ENCODE peak calls at places on chromosomes 1 and 21, in five cellular contexts. M, P, B, C and J are unnamed samples.

GRCh38 chr1:185463011-185463410 is 146.0 kb upstream of the IVNS1ABP start:
- DNase-seq in B (no peak), M (no peak), P (no peak), C (no peak), J (no peak)

GRCh38 chr1:44515416-44515815 is 110.4 kb downstream of the RNF220 start:
- DNase-seq in M (no peak), B (no peak), C (no peak), P (peak; percentile 31), J (no peak)

GRCh38 chr1:199786695-199787094 is 240.8 kb upstream of the NR5A2 start:
- DNase-seq in M (no peak), C (no peak), P (no peak), B (no peak), J (no peak)

GRCh38 chr1:55912438-55912837 is 666.9 kb downstream of the PLPP3 start:
- DNase-seq in B (no peak), C (no peak), P (no peak), M (no peak), J (no peak)

GRCh38 chr1:235014756-235015155 is 113.9 kb downstream of the TOMM20 start:
- DNase-seq in B (no peak), M (no peak), P (no peak), C (no peak), J (no peak)

GRCh38 chr1:41681331-41682136 is 197.1 kb upstream of the EDN2 start:
- DNase-seq in B (peak; percentile 68), P (peak; percentile 79), M (no peak), C (peak; percentile 51), J (peak; percentile 72)

GRCh38 chr21:36914244-36915013 is 52.0 kb downstream of the HLCS start:
- DNase-seq in P (no peak), M (no peak), C (no peak), B (no peak), J (no peak)

GRCh38 chr1:156006666-156007376 is 13.9 kb downstream of the SSR2 start:
- DNase-seq in C (no peak), M (peak; percentile 55), B (no peak), P (no peak), J (no peak)

GRCh38 chr1:12001249-12001917 is 17.9 kb upstream of the MIIP start:
- DNase-seq in B (peak; percentile 87), M (peak; percentile 61), C (no peak), P (peak; percentile 73), J (peak; percentile 82)

GRCh38 chr1:6440198-6441126 is 15.9 kb downstream of the ESPN start:
- DNase-seq in P (peak; percentile 42), B (peak; percentile 26), M (peak; percentile 62), C (peak; percentile 93), J (no peak)
- TF ChIP-seq CTCF in P (no peak), B (no peak), M (peak; percentile 26), C (peak; percentile 4), J (no peak)

DNA sequence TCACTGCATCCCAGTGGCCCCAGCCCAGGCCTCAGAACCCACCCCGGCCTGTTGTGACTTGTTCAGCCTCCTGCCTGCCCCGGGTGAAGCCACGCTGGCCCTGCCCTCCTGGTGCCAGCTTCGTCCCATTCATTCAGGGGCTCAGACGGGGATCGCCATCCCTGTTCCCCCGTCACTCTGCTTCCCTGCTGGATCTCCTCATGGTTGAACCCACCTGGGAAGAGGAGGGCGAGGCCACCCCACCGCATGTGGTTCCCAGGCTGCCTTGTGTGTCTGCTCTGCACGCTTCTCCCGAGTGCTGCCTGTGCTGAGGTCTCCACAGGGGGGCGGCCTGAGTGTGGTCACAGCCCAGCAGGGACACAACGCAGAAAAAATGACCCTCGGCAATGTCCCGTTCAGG is 108.2 kb upstream of the ACTRT2 start:
- DNase-seq in P (no peak), C (no peak), M (no peak), B (no peak), J (no peak)
- TF ChIP-seq CTCF in P (no peak), C (no peak), M (no peak), B (no peak), J (no peak)

DNA sequence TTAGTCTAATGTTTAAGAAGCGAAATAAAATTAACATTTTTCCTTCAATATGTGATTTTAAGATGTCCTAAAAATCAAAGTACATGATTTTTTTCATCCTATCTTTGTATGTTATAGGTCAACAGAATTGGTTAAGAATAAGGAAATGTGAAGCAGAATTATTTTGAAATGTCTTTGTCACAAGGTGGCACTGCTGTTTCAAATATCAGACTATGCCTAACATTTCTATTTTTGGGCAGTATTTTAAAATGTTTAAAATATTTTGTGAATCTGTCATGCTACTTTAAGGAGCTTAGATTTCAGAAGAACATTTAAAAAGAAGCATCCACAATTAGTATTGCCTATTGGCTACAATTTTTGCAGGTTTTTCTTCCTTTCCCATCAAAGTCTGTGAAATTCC is 38.7 kb downstream of the AMY1C start:
- DNase-seq in M (peak; percentile 42), C (no peak), P (peak; percentile 27), B (peak; percentile 2), J (peak; percentile 3)
- TF ChIP-seq CTCF in M (no peak), C (no peak), P (no peak), B (no peak), J (no peak)

GRCh38 chr1:35935436-35935835 is 4.5 kb downstream of the AGO3 start:
- DNase-seq in P (peak; percentile 18), M (peak; percentile 35), C (no peak), B (peak; percentile 87), J (peak; percentile 56)

GRCh38 chr1:35932158-35932636 is 1.3 kb downstream of the AGO3 start:
- DNase-seq in P (no peak), M (no peak), B (no peak), C (no peak), J (no peak)

GRCh38 chr1:35931424-35932157 is 686 bp downstream of the AGO3 start:
- DNase-seq in C (no peak), P (peak; percentile 17), B (no peak), M (peak; percentile 45), J (peak; percentile 13)

GRCh38 chr1:35930593-35931423 is at the start of gene AGO3:
- DNase-seq in P (peak; percentile 73), B (peak; percentile 74), M (peak; percentile 89), C (peak; percentile 95), J (peak; percentile 81)

DNA sequence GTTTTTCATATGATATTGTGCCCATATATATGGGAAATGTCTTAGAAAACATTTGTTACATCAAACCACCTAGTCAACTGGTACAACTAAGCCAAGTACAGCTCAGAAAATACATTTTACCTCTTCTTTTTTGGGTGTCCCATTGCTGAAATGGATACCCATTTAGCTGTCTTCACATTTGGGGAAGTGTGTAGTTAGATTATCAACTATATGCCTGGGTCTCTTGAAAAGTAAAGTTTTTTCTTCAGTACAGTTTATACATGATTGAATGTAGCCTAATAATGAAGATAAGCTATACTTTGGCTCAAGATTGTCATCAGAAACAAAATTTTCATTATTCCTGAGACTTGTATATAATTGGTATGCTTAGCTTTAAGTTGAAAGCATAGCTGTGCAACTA is 2.0 kb downstream of the AGO3 start:
- DNase-seq in P (no peak), B (no peak), C (no peak), M (no peak), J (no peak)
- TF ChIP-seq CTCF in P (no peak), B (no peak), C (no peak), M (no peak), J (no peak)

DNA sequence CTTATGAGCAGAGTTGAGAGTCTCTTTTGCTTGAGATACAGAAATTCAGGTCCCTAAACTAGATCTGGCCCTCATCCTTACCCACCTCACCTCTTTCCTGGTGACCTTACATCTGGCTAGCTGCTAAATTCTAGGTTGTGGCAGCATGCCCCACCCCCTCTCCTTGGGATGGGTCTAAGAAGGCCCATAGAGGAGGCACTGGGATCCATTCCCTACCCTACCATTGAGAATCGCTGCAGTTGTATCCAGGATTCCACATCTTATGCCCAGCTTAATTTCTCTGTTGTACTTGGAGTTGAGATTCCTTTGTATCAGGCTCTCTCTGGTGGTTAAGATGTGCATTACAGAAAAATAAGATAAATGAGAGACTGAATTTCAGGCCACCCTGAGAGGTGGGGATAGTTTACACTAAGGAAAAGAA is 9.5 kb upstream of the TMEM39B start:
- DNase-seq in C (no peak), P (peak; percentile 78), M (peak; percentile 55), B (peak; percentile 80), J (peak; percentile 84)
- TF ChIP-seq CTCF in C (peak; percentile 52), P (peak; percentile 58), M (peak; percentile 54), B (peak; percentile 52), J (peak; percentile 67)

GRCh38 chr1:57788333-57788732 is 364.5 kb upstream of the DAB1 start:
- DNase-seq in B (no peak), M (no peak), C (no peak), P (no peak), J (no peak)
- TF ChIP-seq CTCF in B (no peak), M (no peak), C (no peak), P (no peak), J (no peak)

GRCh38 chr1:46248122-46248920 is 758 bp downstream of the RAD54L start:
- DNase-seq in C (no peak), P (peak; percentile 28), B (no peak), M (peak; percentile 21), J (no peak)
- TF ChIP-seq CTCF in C (no peak), P (peak; percentile 9), B (no peak), M (no peak), J (no peak)

GRCh38 chr1:5410652-5411051 is 581.6 kb downstream of the NPHP4 start:
- DNase-seq in C (no peak), B (no peak), P (no peak), M (no peak), J (no peak)
- TF ChIP-seq CTCF in C (no peak), B (no peak), P (no peak), M (no peak), J (no peak)